ENCODE peak calls at places on chromosomes 7 and 10, in eight cellular contexts. One of them, this sample, is unnamed.

GRCh38 chr7:38630720-38631673 is at the start of gene AMPH:
- DNase-seq in ureter: no peak
- DNase-seq in NCI-H1092 treated with DMSO at 0.1 percent for 48 hours: peak
- DNase-seq in SJCRH30: no peak
- DNase-seq in BJ: peak
- DNase-seq in Daoy: peak
- DNase-seq in T-helper 1 cell: no peak
- DNase-seq in SJSA1: no peak
- DNase-seq in this sample: no peak

GRCh38 chr10:16545126-16545736 is 23.6 kb upstream of the C1QL3 start:
- DNase-seq in NCI-H1092 treated with DMSO at 0.1 percent for 48 hours: no peak
- DNase-seq in SJCRH30: no peak
- DNase-seq in BJ: no peak
- DNase-seq in ureter: no peak
- DNase-seq in Daoy: peak
- DNase-seq in SJSA1: peak
- DNase-seq in T-helper 1 cell: no peak
- DNase-seq in this sample: no peak

GRCh38 chr7:94687810-94688209 is 31.9 kb upstream of the SGCE start:
- DNase-seq in T-helper 1 cell: no peak
- DNase-seq in SJSA1: no peak
- DNase-seq in BJ: no peak
- DNase-seq in SJCRH30: no peak
- DNase-seq in Daoy: no peak
- DNase-seq in NCI-H1092 treated with DMSO at 0.1 percent for 48 hours: no peak
- DNase-seq in ureter: no peak
- DNase-seq in this sample: no peak

GRCh38 chr7:48841750-48842149 is 82.6 kb upstream of the CDC14C start:
- DNase-seq in SJSA1: no peak
- DNase-seq in ureter: no peak
- DNase-seq in SJCRH30: no peak
- DNase-seq in NCI-H1092 treated with DMSO at 0.1 percent for 48 hours: no peak
- DNase-seq in Daoy: no peak
- DNase-seq in BJ: no peak
- DNase-seq in T-helper 1 cell: no peak
- DNase-seq in this sample: no peak

GRCh38 chr10:93334901-93335312 is 147.2 kb downstream of the MYOF start:
- DNase-seq in SJCRH30: peak
- DNase-seq in SJSA1: peak
- DNase-seq in BJ: peak
- DNase-seq in T-helper 1 cell: no peak
- DNase-seq in Daoy: peak
- DNase-seq in ureter: no peak
- DNase-seq in NCI-H1092 treated with DMSO at 0.1 percent for 48 hours: no peak
- DNase-seq in this sample: no peak

GRCh38 chr10:31622993-31623392 is 304.0 kb downstream of the ZEB1 start:
- DNase-seq in Daoy: no peak
- DNase-seq in SJSA1: no peak
- DNase-seq in SJCRH30: no peak
- DNase-seq in T-helper 1 cell: no peak
- DNase-seq in NCI-H1092 treated with DMSO at 0.1 percent for 48 hours: no peak
- DNase-seq in ureter: no peak
- DNase-seq in BJ: peak
- DNase-seq in this sample: no peak

GRCh38 chr7:66076459-66077329 is 1.1 kb downstream of the ASL start:
- DNase-seq in SJSA1: no peak
- DNase-seq in T-helper 1 cell: no peak
- DNase-seq in BJ: no peak
- DNase-seq in ureter: no peak
- DNase-seq in NCI-H1092 treated with DMSO at 0.1 percent for 48 hours: no peak
- DNase-seq in SJCRH30: no peak
- DNase-seq in Daoy: no peak
- DNase-seq in this sample: no peak

GRCh38 chr10:62830577-62831122 is 14.5 kb upstream of the EGR2 start:
- DNase-seq in T-helper 1 cell: no peak
- DNase-seq in NCI-H1092 treated with DMSO at 0.1 percent for 48 hours: no peak
- DNase-seq in BJ: no peak
- DNase-seq in SJCRH30: no peak
- DNase-seq in Daoy: no peak
- DNase-seq in ureter: no peak
- DNase-seq in SJSA1: no peak
- DNase-seq in this sample: no peak

GRCh38 chr10:44369851-44370250 is 15.0 kb downstream of the CXCL12 start:
- DNase-seq in NCI-H1092 treated with DMSO at 0.1 percent for 48 hours: no peak
- DNase-seq in SJSA1: no peak
- DNase-seq in T-helper 1 cell: no peak
- DNase-seq in BJ: no peak
- DNase-seq in Daoy: no peak
- DNase-seq in SJCRH30: no peak
- DNase-seq in ureter: no peak
- DNase-seq in this sample: no peak

GRCh38 chr7:93923291-93923690 is 1.8 kb downstream of the GNG11 start:
- DNase-seq in Daoy: no peak
- DNase-seq in NCI-H1092 treated with DMSO at 0.1 percent for 48 hours: no peak
- DNase-seq in ureter: no peak
- DNase-seq in SJSA1: no peak
- DNase-seq in T-helper 1 cell: no peak
- DNase-seq in BJ: no peak
- DNase-seq in SJCRH30: no peak
- DNase-seq in this sample: no peak

GRCh38 chr7:111803015-111803758 is 240.9 kb upstream of the IMMP2L start:
- DNase-seq in Daoy: peak
- DNase-seq in ureter: no peak
- DNase-seq in BJ: no peak
- DNase-seq in SJSA1: no peak
- DNase-seq in SJCRH30: no peak
- DNase-seq in NCI-H1092 treated with DMSO at 0.1 percent for 48 hours: no peak
- DNase-seq in T-helper 1 cell: no peak
- DNase-seq in this sample: no peak

GRCh38 chr7:124250297-124251034 is 217.6 kb upstream of the TMEM229A start:
- DNase-seq in NCI-H1092 treated with DMSO at 0.1 percent for 48 hours: no peak
- DNase-seq in T-helper 1 cell: no peak
- DNase-seq in SJCRH30: no peak
- DNase-seq in Daoy: no peak
- DNase-seq in BJ: no peak
- DNase-seq in SJSA1: no peak
- DNase-seq in ureter: no peak
- DNase-seq in this sample: no peak

GRCh38 chr10:6348091-6348862 is 145.5 kb downstream of the PFKFB3 start:
- DNase-seq in NCI-H1092 treated with DMSO at 0.1 percent for 48 hours: no peak
- DNase-seq in ureter: no peak
- DNase-seq in Daoy: no peak
- DNase-seq in SJSA1: peak
- DNase-seq in BJ: peak
- DNase-seq in T-helper 1 cell: peak
- DNase-seq in SJCRH30: no peak
- DNase-seq in this sample: peak

GRCh38 chr10:85971494-85971893 is 395.1 kb downstream of the GRID1 start:
- DNase-seq in ureter: no peak
- DNase-seq in SJCRH30: no peak
- DNase-seq in BJ: no peak
- DNase-seq in NCI-H1092 treated with DMSO at 0.1 percent for 48 hours: no peak
- DNase-seq in SJSA1: no peak
- DNase-seq in T-helper 1 cell: no peak
- DNase-seq in Daoy: no peak
- DNase-seq in this sample: no peak

This sample was measured in activated CD8-positive, alpha-beta memory T cell treated with anti-CD3 and anti-CD28 coated beads for 1 hour.